ENCODE peak calls at places on chromosomes 1 and 21, in seven cellular contexts. P is esophagus squamous epithelium, B is left colon, V is progenitor cell of endocrine pancreas, X is Right ventricle myocardium superior, M is NCI-H1694 treated with DMSO at 0.1 percent for 48 hours, S is iPS-NIHi11. K is an unnamed sample.

GRCh38 chr1:9438431-9439073 is 100.7 kb upstream of the SLC25A33 start:
- DNase-seq in P (no peak), B (peak), V (no peak), X (peak), M (no peak), S (no peak), K (no peak)

GRCh38 chr1:74731399-74732052 is 1.3 kb downstream of the CRYZ start:
- DNase-seq in P (no peak), B (no peak), V (no peak), X (no peak), M (no peak), S (no peak), K (no peak)

GRCh38 chr1:22878626-22879025 is 94.0 kb downstream of the LACTBL1 start:
- DNase-seq in P (no peak), B (no peak), V (no peak), X (no peak), M (no peak), S (no peak), K (no peak)

GRCh38 chr1:108703939-108704338 is 8.8 kb upstream of the FNDC7 start:
- DNase-seq in P (no peak), B (no peak), V (no peak), X (no peak), M (no peak), S (no peak), K (no peak)

GRCh38 chr1:17195731-17196130 is 9.2 kb upstream of the PADI1 start:
- DNase-seq in P (no peak), B (no peak), V (no peak), X (no peak), M (no peak), S (no peak), K (no peak)

GRCh38 chr1:119279441-119280415 is 88.9 kb upstream of the HAO2 start:
- DNase-seq in P (no peak), B (no peak), V (no peak), X (no peak), M (no peak), S (peak), K (no peak)

GRCh38 chr1:154328318-154329151 is 3.2 kb downstream of the ATP8B2 start:
- DNase-seq in P (no peak), B (peak), V (peak), X (peak), M (no peak), S (peak), K (peak)

GRCh38 chr1:182299728-182300581 is 91.6 kb downstream of the GLUL start:
- DNase-seq in P (no peak), B (peak), V (no peak), X (peak), M (no peak), S (no peak), K (no peak)

GRCh38 chr1:161227196-161227871 is 1.5 kb downstream of the TOMM40L start:
- DNase-seq in P (no peak), B (peak), V (peak), X (peak), M (peak), S (peak), K (peak)

GRCh38 chr1:167463856-167464565 is 54.3 kb downstream of the CD247 start:
- DNase-seq in P (no peak), B (no peak), V (no peak), X (no peak), M (no peak), S (no peak), K (no peak)

GRCh38 chr1:163013826-163014600 is 55.1 kb upstream of the RGS4 start:
- DNase-seq in P (no peak), B (no peak), V (no peak), X (no peak), M (no peak), S (no peak), K (no peak)

GRCh38 chr1:76074321-76075187 is at the start of gene ST6GALNAC3:
- DNase-seq in P (no peak), B (peak), V (peak), X (peak), M (peak), S (peak), K (peak)

GRCh38 chr21:45611296-45611695 is 32.2 kb upstream of the PCBP3 start:
- DNase-seq in P (no peak), B (no peak), V (no peak), X (no peak), M (no peak), S (no peak), K (no peak)

GRCh38 chr1:180235502-180236239 is 5.6 kb downstream of the LHX4 start:
- DNase-seq in P (no peak), B (no peak), V (no peak), X (no peak), M (no peak), S (no peak), K (no peak)

GRCh38 chr21:30227128-30227527 is 11.2 kb upstream of the CLDN8 start:
- DNase-seq in P (no peak), B (no peak), V (no peak), X (no peak), M (no peak), S (no peak), K (no peak)

GRCh38 chr21:17693801-17694200 is 81.1 kb upstream of the BTG3 start:
- DNase-seq in P (no peak), B (no peak), V (no peak), X (no peak), M (no peak), S (no peak), K (no peak)

GRCh38 chr1:167294528-167294927 is 73.8 kb downstream of the POU2F1 start:
- DNase-seq in P (no peak), B (no peak), V (no peak), X (no peak), M (no peak), S (no peak), K (no peak)

GRCh38 chr1:151935154-151935553 is 25.8 kb upstream of the THEM4 start:
- DNase-seq in P (no peak), B (no peak), V (no peak), X (no peak), M (no peak), S (no peak), K (no peak)

GRCh38 chr1:226118357-226118756 is 55.8 kb downstream of the H3-3A start:
- DNase-seq in P (no peak), B (no peak), V (no peak), X (no peak), M (no peak), S (no peak), K (no peak)